ENCODE peak calls at places on chromosomes 6 and 20, in four cellular contexts. One of them, this sample, is unnamed.

GRCh38 chr6:82818727-82819126 is 246.9 kb downstream of the UBE3D start:
- DNase-seq in SK-N-SH: no peak
- DNase-seq in K562: no peak
- DNase-seq in H1: no peak
- DNase-seq in this sample: no peak

GRCh38 chr6:145704153-145704781 is 31.1 kb downstream of the EPM2A start:
- DNase-seq in SK-N-SH: peak; percentile 9
- DNase-seq in K562: peak; percentile 11
- DNase-seq in H1: no peak
- DNase-seq in this sample: no peak

GRCh38 chr20:11451793-11452291 is 465.9 kb upstream of the BTBD3 start:
- DNase-seq in SK-N-SH: no peak
- DNase-seq in K562: no peak
- DNase-seq in H1: no peak
- DNase-seq in this sample: no peak

GRCh38 chr6:119012521-119012920 is 65.9 kb downstream of the FAM184A start:
- DNase-seq in SK-N-SH: no peak
- DNase-seq in K562: no peak
- DNase-seq in H1: no peak
- DNase-seq in this sample: no peak

GRCh38 chr6:45504947-45505346 is 127.2 kb upstream of the SUPT3H start:
- DNase-seq in SK-N-SH: no peak
- DNase-seq in K562: peak; percentile 26
- DNase-seq in H1: no peak
- DNase-seq in this sample: peak; percentile 46

GRCh38 chr20:3109350-3110302 is 25.1 kb upstream of the AVP start:
- DNase-seq in SK-N-SH: no peak
- DNase-seq in K562: no peak
- DNase-seq in H1: no peak
- DNase-seq in this sample: no peak

GRCh38 chr6:19399406-19399805 is 437.8 kb upstream of the ID4 start:
- DNase-seq in SK-N-SH: no peak
- DNase-seq in K562: no peak
- DNase-seq in H1: no peak
- DNase-seq in this sample: no peak

GRCh38 chr6:116379764-116380163 is 9.0 kb downstream of the DSE start:
- DNase-seq in SK-N-SH: no peak
- DNase-seq in K562: no peak
- DNase-seq in H1: no peak
- DNase-seq in this sample: no peak

GRCh38 chr6:89360415-89360999 is 8.0 kb upstream of the UBE2J1 start:
- DNase-seq in SK-N-SH: no peak
- DNase-seq in K562: no peak
- DNase-seq in H1: no peak
- DNase-seq in this sample: no peak

GRCh38 chr6:108169801-108170606 is 4.2 kb downstream of the NR2E1 start:
- DNase-seq in SK-N-SH: no peak
- DNase-seq in K562: no peak
- DNase-seq in H1: no peak
- DNase-seq in this sample: peak; percentile 54

GRCh38 chr6:151647871-151648639 is 154.2 kb downstream of the CCDC170 start:
- DNase-seq in SK-N-SH: no peak
- DNase-seq in K562: peak; percentile 62
- DNase-seq in H1: peak; percentile 61
- DNase-seq in this sample: peak; percentile 89

GRCh38 chr20:11296951-11297350 is 620.7 kb upstream of the BTBD3 start:
- DNase-seq in SK-N-SH: no peak
- DNase-seq in K562: no peak
- DNase-seq in H1: no peak
- DNase-seq in this sample: no peak

GRCh38 chr6:147700436-147701209 is 192.1 kb downstream of the SAMD5 start:
- DNase-seq in SK-N-SH: no peak
- DNase-seq in K562: no peak
- DNase-seq in H1: no peak
- DNase-seq in this sample: no peak

GRCh38 chr20:50029697-50030428 is 47.1 kb downstream of the SNAI1 start:
- DNase-seq in SK-N-SH: peak; percentile 60
- DNase-seq in K562: peak; percentile 82
- DNase-seq in H1: no peak
- DNase-seq in this sample: no peak

GRCh38 chr6:45590751-45591184 is 213.0 kb upstream of the SUPT3H start:
- DNase-seq in SK-N-SH: no peak
- DNase-seq in K562: no peak
- DNase-seq in H1: no peak
- DNase-seq in this sample: no peak

GRCh38 chr6:29989211-29989610 is 46.9 kb downstream of the HLA-A start:
- DNase-seq in SK-N-SH: no peak
- DNase-seq in K562: no peak
- DNase-seq in H1: no peak
- DNase-seq in this sample: no peak

GRCh38 chr6:129525055-129525454 is 184.9 kb downstream of the ARHGAP18 start:
- DNase-seq in SK-N-SH: no peak
- DNase-seq in K562: no peak
- DNase-seq in H1: no peak
- DNase-seq in this sample: no peak

GRCh38 chr20:33893314-33893713 is 82.2 kb downstream of the CHMP4B start:
- DNase-seq in SK-N-SH: no peak
- DNase-seq in K562: no peak
- DNase-seq in H1: no peak
- DNase-seq in this sample: no peak

GRCh38 chr20:63317601-63318291 is 24.8 kb downstream of the COL20A1 start:
- DNase-seq in SK-N-SH: no peak
- DNase-seq in K562: no peak
- DNase-seq in H1: no peak
- DNase-seq in this sample: no peak

GRCh38 chr6:102300350-102300749 is 906.8 kb downstream of the GRIK2 start:
- DNase-seq in SK-N-SH: no peak
- DNase-seq in K562: no peak
- DNase-seq in H1: no peak
- DNase-seq in this sample: no peak

GRCh38 chr6:126182650-126183311 is 157.1 kb upstream of the CENPW start:
- DNase-seq in SK-N-SH: no peak
- DNase-seq in K562: no peak
- DNase-seq in H1: no peak
- DNase-seq in this sample: no peak

GRCh38 chr6:71886184-71887005 is at the start of gene RIMS1:
- DNase-seq in SK-N-SH: peak; percentile 85
- DNase-seq in K562: no peak
- DNase-seq in H1: no peak
- DNase-seq in this sample: peak; percentile 68

GRCh38 chr6:151239603-151240035 is at the start of gene AKAP12:
- DNase-seq in SK-N-SH: no peak
- DNase-seq in K562: no peak
- DNase-seq in H1: peak; percentile 34
- DNase-seq in this sample: peak; percentile 47

DNA sequence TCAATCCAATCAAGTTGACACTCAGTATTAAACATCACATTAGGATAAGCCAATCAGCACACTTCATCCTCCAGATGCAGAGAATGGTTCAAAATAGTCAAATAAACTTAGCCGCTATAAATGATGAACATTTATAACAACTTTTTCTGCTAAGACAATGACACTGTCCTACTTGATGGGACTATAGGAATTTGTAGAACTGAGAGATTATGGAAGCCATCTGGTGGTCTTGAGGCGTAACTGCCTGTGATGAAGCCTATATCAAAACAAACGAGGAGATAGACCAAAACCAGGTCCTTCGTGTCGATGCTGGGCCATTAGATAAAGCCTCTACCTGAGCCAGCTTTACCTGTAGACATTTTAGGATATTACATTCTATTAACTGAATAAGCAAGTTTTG is 631.1 kb downstream of the COL12A1 start:
- DNase-seq in SK-N-SH: peak; percentile 13
- DNase-seq in K562: peak; percentile 2
- DNase-seq in H1: no peak
- DNase-seq in this sample: no peak
- TF ChIP-seq TEAD4 in SK-N-SH: no peak
- TF ChIP-seq TEAD4 in K562: no peak
- TF ChIP-seq TEAD4 in H1: no peak
- TF ChIP-seq TEAD4 in this sample: no peak

GRCh38 chr6:161449521-161449920 is 175.7 kb upstream of the AGPAT4 start:
- DNase-seq in SK-N-SH: no peak
- DNase-seq in K562: no peak
- DNase-seq in H1: no peak
- DNase-seq in this sample: no peak
- TF ChIP-seq MAX in SK-N-SH: no peak
- TF ChIP-seq MAX in K562: no peak
- TF ChIP-seq MAX in H1: no peak
- TF ChIP-seq MAX in this sample: no peak

DNA sequence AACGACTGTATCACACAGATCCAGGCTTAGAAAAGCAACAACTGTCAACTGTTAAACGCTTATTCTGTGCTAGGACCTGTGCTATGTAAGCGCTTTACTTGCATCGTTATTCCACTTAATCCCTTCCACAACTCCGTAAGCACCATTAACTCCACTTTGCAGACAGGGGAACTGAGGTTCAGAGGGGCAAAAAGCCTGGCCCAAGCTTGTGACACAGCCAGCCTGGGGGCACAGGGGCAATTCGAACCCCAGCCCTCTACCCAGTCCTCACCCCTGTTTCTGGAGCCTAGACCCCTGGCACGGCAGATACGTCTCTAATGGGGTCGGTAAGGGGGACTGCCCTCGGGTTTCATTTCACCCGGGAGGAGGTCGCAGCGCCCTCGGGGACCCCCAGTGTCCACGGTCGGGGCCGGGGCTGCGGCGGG is 428 bp downstream of the DSN1 start:
- DNase-seq in SK-N-SH: no peak
- DNase-seq in K562: no peak
- DNase-seq in H1: no peak
- DNase-seq in this sample: no peak
- TF ChIP-seq TEAD4 in SK-N-SH: no peak
- TF ChIP-seq TEAD4 in K562: no peak
- TF ChIP-seq TEAD4 in H1: no peak
- TF ChIP-seq TEAD4 in this sample: no peak

GRCh38 chr6:34563513-34563870 is 7.4 kb upstream of the SPDEF start:
- DNase-seq in SK-N-SH: no peak
- DNase-seq in K562: peak; percentile 38
- DNase-seq in H1: no peak
- DNase-seq in this sample: no peak
- TF ChIP-seq MAX in SK-N-SH: no peak
- TF ChIP-seq MAX in K562: no peak
- TF ChIP-seq MAX in H1: no peak
- TF ChIP-seq MAX in this sample: no peak

DNA sequence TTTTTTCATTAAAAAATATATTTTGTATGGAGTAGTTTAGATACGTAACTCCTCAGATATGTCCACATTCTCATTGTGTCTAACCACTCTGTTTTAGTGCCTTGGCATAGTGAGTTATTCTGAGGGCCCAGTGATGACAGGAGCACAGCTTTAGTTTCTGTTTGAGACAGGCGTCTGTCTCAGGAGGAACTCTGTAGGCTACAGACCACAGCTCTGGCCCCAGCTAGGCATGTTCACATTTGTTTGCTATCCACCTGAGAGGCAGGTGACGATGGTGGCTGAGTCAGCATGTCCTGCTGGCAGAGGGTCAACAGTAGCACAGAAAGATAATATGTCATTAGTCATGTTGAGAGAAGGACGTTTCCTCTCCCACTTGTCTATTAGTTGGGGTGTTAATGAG is 16.3 kb downstream of the LRRC1 start:
- DNase-seq in SK-N-SH: no peak
- DNase-seq in K562: no peak
- DNase-seq in H1: no peak
- DNase-seq in this sample: no peak
- TF ChIP-seq TEAD4 in SK-N-SH: no peak
- TF ChIP-seq TEAD4 in K562: no peak
- TF ChIP-seq TEAD4 in H1: no peak
- TF ChIP-seq TEAD4 in this sample: no peak

GRCh38 chr6:42448391-42448790 is 3.3 kb downstream of the TRERF1 start:
- DNase-seq in SK-N-SH: no peak
- DNase-seq in K562: no peak
- DNase-seq in H1: no peak
- DNase-seq in this sample: no peak
- TF ChIP-seq MAX in SK-N-SH: no peak
- TF ChIP-seq MAX in K562: no peak
- TF ChIP-seq MAX in H1: no peak
- TF ChIP-seq MAX in this sample: no peak

GRCh38 chr20:17508756-17509155 is 22.4 kb downstream of the BFSP1 start:
- DNase-seq in SK-N-SH: no peak
- DNase-seq in K562: no peak
- DNase-seq in H1: no peak
- DNase-seq in this sample: no peak

GRCh38 chr20:17515053-17515452 is 16.1 kb downstream of the BFSP1 start:
- DNase-seq in SK-N-SH: no peak
- DNase-seq in K562: no peak
- DNase-seq in H1: no peak
- DNase-seq in this sample: no peak

GRCh38 chr20:17510548-17510947 is 20.6 kb downstream of the BFSP1 start:
- DNase-seq in SK-N-SH: no peak
- DNase-seq in K562: no peak
- DNase-seq in H1: no peak
- DNase-seq in this sample: no peak

GRCh38 chr20:17513956-17514355 is 17.2 kb downstream of the BFSP1 start:
- DNase-seq in SK-N-SH: no peak
- DNase-seq in K562: no peak
- DNase-seq in H1: no peak
- DNase-seq in this sample: no peak

GRCh38 chr20:17511401-17511800 is 19.8 kb downstream of the BFSP1 start:
- DNase-seq in SK-N-SH: no peak
- DNase-seq in K562: no peak
- DNase-seq in H1: no peak
- DNase-seq in this sample: no peak
- TF ChIP-seq TEAD4 in SK-N-SH: no peak
- TF ChIP-seq TEAD4 in K562: no peak
- TF ChIP-seq TEAD4 in H1: no peak
- TF ChIP-seq TEAD4 in this sample: no peak